ENCODE peak calls at places on chromosomes 4 and X, in six cellular contexts. N, J, B, M, A and C are unnamed samples.

GRCh38 chrX:20412871-20413486 is 146.3 kb upstream of the RPS6KA3 start:
- DNase-seq in N (no peak), J (no peak), B (no peak), M (no peak), A (no peak), C (no peak)

GRCh38 chrX:150570512-150570911 is 2.1 kb downstream of the MTM1 start:
- DNase-seq in N (no peak), J (no peak), B (peak), M (peak), A (no peak), C (no peak)

GRCh38 chr4:140856692-140857091 is 100.5 kb upstream of the TBC1D9 start:
- DNase-seq in N (no peak), J (peak), B (no peak), M (no peak), A (no peak), C (peak)

GRCh38 chrX:109590176-109590575 is 34.8 kb downstream of the KCNE5 start:
- DNase-seq in N (no peak), J (no peak), B (no peak), M (no peak), A (no peak), C (no peak)

GRCh38 chrX:25009407-25009806 is 6.4 kb downstream of the ARX start:
- DNase-seq in N (no peak), J (no peak), B (no peak), M (no peak), A (no peak), C (no peak)

GRCh38 chrX:78092296-78092695 is 11.8 kb upstream of the PGK1 start:
- DNase-seq in N (peak), J (peak), B (peak), M (peak), A (peak), C (no peak)

GRCh38 chrX:38458071-38458470 is 103.3 kb upstream of the TSPAN7 start:
- DNase-seq in N (no peak), J (no peak), B (no peak), M (no peak), A (no peak), C (no peak)

GRCh38 chr4:186072516-186072915 is 3.6 kb downstream of the TLR3 start:
- DNase-seq in N (no peak), J (no peak), B (no peak), M (no peak), A (no peak), C (no peak)

GRCh38 chrX:155613927-155614559 is 1.3 kb upstream of the TMLHE start:
- DNase-seq in N (no peak), J (no peak), B (no peak), M (no peak), A (no peak), C (no peak)

GRCh38 chr4:149521611-149522010 is 294.0 kb downstream of the IQCM start:
- DNase-seq in N (no peak), J (peak), B (no peak), M (no peak), A (no peak), C (no peak)

GRCh38 chr4:173573725-173574124 is 43.7 kb upstream of the HAND2 start:
- DNase-seq in N (no peak), J (no peak), B (no peak), M (no peak), A (no peak), C (no peak)

DNA sequence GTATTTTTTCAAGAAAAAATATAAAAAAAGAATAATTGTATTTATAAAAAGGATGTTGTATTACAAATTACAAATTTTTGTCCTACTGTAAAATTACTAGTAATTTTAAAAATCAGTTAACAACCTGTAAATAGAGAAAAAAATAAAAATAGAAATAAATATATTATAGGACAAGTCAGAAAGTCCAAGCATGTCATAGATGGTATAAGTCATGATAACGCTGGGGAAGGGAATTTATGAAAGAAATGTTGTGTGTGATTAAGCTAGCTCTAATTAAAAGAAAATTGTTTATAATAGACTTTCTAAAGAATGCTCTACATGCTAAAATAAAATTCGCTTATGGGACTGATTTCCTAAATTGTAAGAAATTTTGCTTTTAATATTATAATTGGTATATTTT is 2329.9 kb downstream of the ARAP2 start:
- DNase-seq in N (no peak), J (no peak), B (no peak), M (no peak), A (no peak), C (no peak)
- TF ChIP-seq ZNF274 in N (no peak), J (no peak), B (no peak), M (no peak), A (no peak), C (no peak)

GRCh38 chr4:108080752-108081151 is 88.0 kb downstream of the LEF1 start:
- DNase-seq in N (no peak), J (no peak), B (no peak), M (no peak), A (no peak), C (no peak)

GRCh38 chr4:108078024-108078733 is 88.5 kb downstream of the HADH start:
- DNase-seq in N (no peak), J (no peak), B (no peak), M (no peak), A (no peak), C (no peak)

DNA sequence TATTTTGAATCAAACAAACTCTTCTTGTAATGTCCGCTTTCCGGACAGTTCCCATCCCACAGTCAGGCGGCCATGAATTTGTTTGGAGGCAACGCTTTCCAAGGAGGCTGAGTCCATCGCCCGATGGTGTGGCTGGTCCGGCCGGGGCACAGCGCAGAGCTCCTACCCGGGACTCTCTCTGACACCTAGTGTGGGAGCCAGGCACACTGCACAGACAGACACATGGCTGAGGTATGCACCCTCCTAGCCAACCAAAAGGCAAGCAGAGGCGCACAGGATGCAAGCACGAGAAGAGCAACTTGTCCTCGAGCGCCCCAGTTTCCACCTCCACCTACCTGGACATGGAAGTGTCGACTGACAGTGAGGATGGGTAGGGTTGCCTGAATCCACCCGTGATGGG is 87.5 kb downstream of the LEF1 start:
- DNase-seq in N (no peak), J (no peak), B (no peak), M (no peak), A (no peak), C (no peak)
- TF ChIP-seq ZNF274 in N (no peak), J (no peak), B (no peak), M (no peak), A (no peak), C (no peak)

GRCh38 chr4:182916483-182917181 is 554 bp downstream of the DCTD start:
- DNase-seq in N (no peak), J (no peak), B (no peak), M (peak), A (peak), C (no peak)
- TF ChIP-seq ZNF274 in N (no peak), J (no peak), B (no peak), M (no peak), A (no peak), C (no peak)

GRCh38 chr4:183504930-183505555 is at the start of gene ING2:
- DNase-seq in N (no peak), J (peak), B (peak), M (peak), A (peak), C (no peak)
- TF ChIP-seq ZNF274 in N (no peak), J (no peak), B (no peak), M (no peak), A (no peak), C (no peak)

GRCh38 chrX:69618803-69619202 is 2.9 kb downstream of the EDA start:
- DNase-seq in N (no peak), J (no peak), B (peak), M (peak), A (no peak), C (no peak)
- TF ChIP-seq ZNF274 in N (no peak), J (no peak), B (no peak), M (no peak), A (no peak), C (no peak)